ENCODE peak calls at places on chromosomes 2 and 18, in nine cellular contexts. Q is stimulated activated CD8-positive, alpha-beta memory T cell treated with anti-CD3 and anti-CD28 coated beads, Interleukin-7, amount 100 ng/mL, for 1 hour; J is T-helper 9 cell; E is OCI-LY7; F is activated CD8-positive, alpha-beta memory T cell treated with anti-CD3 and anti-CD28 coated beads for 4 hours; M is ACHN; T is anterior cingulate cortex; G is ELR; B is Caki2. C is an unnamed sample.
A peak's percentile ranks its signal among the peaks of the same experiment; 100 is the strongest.

GRCh38 chr2:100980046-100980445 is 22.0 kb upstream of the RPL31 start:
- DNase-seq in Q (no peak), J (no peak), E (no peak), F (no peak), M (no peak), T (no peak), G (no peak), B (no peak), C (no peak)

GRCh38 chr2:37283207-37283606 is 41.4 kb downstream of the PRKD3 start:
- DNase-seq in Q (no peak), J (no peak), E (no peak), F (no peak), M (peak; percentile 51), T (no peak), G (peak; percentile 80), B (peak; percentile 42), C (no peak)

GRCh38 chr18:80175451-80176235 is 66.6 kb downstream of the ADNP2 start:
- DNase-seq in Q (no peak), J (peak; percentile 24), E (no peak), F (peak; percentile 13), M (no peak), T (no peak), G (no peak), B (no peak), C (no peak)

GRCh38 chr2:239955989-239956817 is 68.9 kb downstream of the NDUFA10 start:
- DNase-seq in Q (no peak), J (no peak), E (no peak), F (no peak), M (no peak), T (no peak), G (no peak), B (no peak), C (no peak)

GRCh38 chr2:47379384-47379783 is 23.6 kb upstream of the MSH2 start:
- DNase-seq in Q (no peak), J (no peak), E (no peak), F (no peak), M (no peak), T (no peak), G (no peak), B (no peak), C (no peak)

GRCh38 chr2:63270717-63271116 is 220.1 kb downstream of the OTX1 start:
- DNase-seq in Q (no peak), J (no peak), E (no peak), F (no peak), M (no peak), T (no peak), G (no peak), B (no peak), C (no peak)

GRCh38 chr2:109020217-109020637 is 31.2 kb upstream of the EDAR start:
- DNase-seq in Q (no peak), J (no peak), E (no peak), F (no peak), M (no peak), T (no peak), G (peak; percentile 10), B (no peak), C (no peak)

GRCh38 chr18:38563396-38563980 is 997.9 kb upstream of the CELF4 start:
- DNase-seq in Q (no peak), J (no peak), E (no peak), F (no peak), M (no peak), T (no peak), G (peak; percentile 0), B (no peak), C (no peak)

GRCh38 chr2:12106440-12107080 is 360.1 kb downstream of the LPIN1 start:
- DNase-seq in Q (peak; percentile 1), J (no peak), E (no peak), F (no peak), M (peak; percentile 95), T (peak; percentile 9), G (peak; percentile 99), B (peak; percentile 10), C (no peak)

GRCh38 chr2:230866704-230867561 is 2.2 kb downstream of the ITM2C start:
- DNase-seq in Q (peak; percentile 35), J (peak; percentile 65), E (peak; percentile 53), F (no peak), M (peak; percentile 22), T (peak; percentile 64), G (peak; percentile 32), B (no peak), C (peak; percentile 64)

GRCh38 chr2:23513881-23514793 is 129.2 kb downstream of the KLHL29 start:
- DNase-seq in Q (no peak), J (no peak), E (no peak), F (no peak), M (no peak), T (no peak), G (no peak), B (no peak), C (no peak)

GRCh38 chr2:193517615-193518014 is 1322.9 kb upstream of the TMEFF2 start:
- DNase-seq in Q (no peak), J (no peak), E (no peak), F (no peak), M (peak; percentile 72), T (no peak), G (peak; percentile 44), B (no peak), C (no peak)

GRCh38 chr2:117027646-117028045 is 786.8 kb upstream of the DDX18 start:
- DNase-seq in Q (no peak), J (no peak), E (no peak), F (no peak), M (no peak), T (no peak), G (no peak), B (no peak), C (no peak)

GRCh38 chr2:207338220-207338607 is 172.5 kb upstream of the KLF7 start:
- DNase-seq in Q (no peak), J (no peak), E (no peak), F (no peak), M (no peak), T (no peak), G (no peak), B (peak; percentile 52), C (no peak)

GRCh38 chr2:76491503-76491902 is 780.8 kb upstream of the GCFC2 start:
- DNase-seq in Q (no peak), J (no peak), E (no peak), F (no peak), M (no peak), T (no peak), G (no peak), B (no peak), C (no peak)

GRCh38 chr2:152200562-152201465 is 25.3 kb upstream of the STAM2 start:
- DNase-seq in Q (no peak), J (no peak), E (no peak), F (no peak), M (peak; percentile 99), T (no peak), G (peak; percentile 100), B (peak; percentile 90), C (no peak)

GRCh38 chr2:203782262-203782976 is 76.0 kb downstream of the CD28 start:
- DNase-seq in Q (peak; percentile 30), J (peak; percentile 35), E (peak; percentile 73), F (peak; percentile 69), M (peak; percentile 68), T (peak; percentile 15), G (peak; percentile 97), B (peak; percentile 46), C (peak; percentile 39)

GRCh38 chr18:68909579-68909978 is 111.7 kb downstream of the CCDC102B start:
- DNase-seq in Q (no peak), J (no peak), E (no peak), F (no peak), M (no peak), T (no peak), G (no peak), B (no peak), C (no peak)

GRCh38 chr2:44950646-44951045 is 9.1 kb downstream of the SIX3 start:
- DNase-seq in Q (no peak), J (no peak), E (no peak), F (no peak), M (no peak), T (no peak), G (no peak), B (no peak), C (no peak)

GRCh38 chr2:206464597-206464996 is 21.3 kb downstream of the ADAM23 start:
- DNase-seq in Q (no peak), J (no peak), E (no peak), F (no peak), M (no peak), T (no peak), G (no peak), B (no peak), C (no peak)

GRCh38 chr18:13362051-13362450 is 143.5 kb downstream of the LDLRAD4 start:
- DNase-seq in Q (no peak), J (no peak), E (no peak), F (no peak), M (no peak), T (no peak), G (no peak), B (no peak), C (no peak)

GRCh38 chr2:9178905-9179571 is 27.6 kb upstream of the ASAP2 start:
- DNase-seq in Q (no peak), J (no peak), E (peak; percentile 83), F (no peak), M (peak; percentile 50), T (no peak), G (peak; percentile 86), B (peak; percentile 89), C (peak; percentile 90)

GRCh38 chr2:102197389-102198137 is 10.7 kb downstream of the IL1RL2 start:
- DNase-seq in Q (no peak), J (no peak), E (no peak), F (no peak), M (no peak), T (no peak), G (no peak), B (no peak), C (no peak)

GRCh38 chr2:152189622-152190495 is 14.3 kb upstream of the STAM2 start:
- DNase-seq in Q (no peak), J (no peak), E (peak; percentile 29), F (no peak), M (peak; percentile 77), T (no peak), G (peak; percentile 83), B (peak; percentile 47), C (peak; percentile 22)

GRCh38 chr2:30336978-30337841 is 105.9 kb downstream of the LBH start:
- DNase-seq in Q (no peak), J (peak; percentile 7), E (peak; percentile 90), F (no peak), M (no peak), T (no peak), G (no peak), B (no peak), C (no peak)

GRCh38 chr18:57084331-57085298 is 62.3 kb upstream of the BOD1L2 start:
- DNase-seq in Q (no peak), J (no peak), E (peak; percentile 58), F (no peak), M (no peak), T (no peak), G (peak; percentile 41), B (no peak), C (no peak)

GRCh38 chr2:210392469-210392881 is 77.5 kb upstream of the MYL1 start:
- DNase-seq in Q (no peak), J (no peak), E (no peak), F (no peak), M (no peak), T (no peak), G (no peak), B (no peak), C (no peak)

GRCh38 chr2:51722311-51722710 is 690.4 kb upstream of the NRXN1 start:
- DNase-seq in Q (no peak), J (no peak), E (no peak), F (no peak), M (no peak), T (no peak), G (peak; percentile 3), B (no peak), C (no peak)

GRCh38 chr2:156320491-156320896 is 12.0 kb downstream of the NR4A2 start:
- DNase-seq in Q (no peak), J (no peak), E (no peak), F (no peak), M (no peak), T (no peak), G (peak; percentile 54), B (no peak), C (no peak)

GRCh38 chr2:73414651-73415050 is 29.0 kb downstream of the ALMS1 start:
- DNase-seq in Q (no peak), J (no peak), E (no peak), F (no peak), M (no peak), T (no peak), G (no peak), B (no peak), C (no peak)

GRCh38 chr18:29062921-29063320 is 886.0 kb upstream of the CDH2 start:
- DNase-seq in Q (no peak), J (no peak), E (no peak), F (no peak), M (no peak), T (no peak), G (no peak), B (no peak), C (no peak)